ENCODE peak calls at places on chromosomes 2 and 18, in eight cellular contexts. One of them, this sample, is unnamed.

GRCh38 chr2:73877071-73877802 is 15.6 kb upstream of the ACTG2 start:
- DNase-seq in tibial artery: no peak
- DNase-seq in neural progenitor cell: no peak
- DNase-seq in PC-9: no peak
- DNase-seq in left lung: no peak
- DNase-seq in heart right ventricle: no peak
- DNase-seq in fibroblast of lung: no peak
- DNase-seq in ascending aorta: no peak
- DNase-seq in this sample: no peak

GRCh38 chr2:85756195-85756594 is 2.4 kb downstream of the ATOH8 start:
- DNase-seq in tibial artery: peak; percentile 65
- DNase-seq in neural progenitor cell: no peak
- DNase-seq in PC-9: no peak
- DNase-seq in left lung: no peak
- DNase-seq in heart right ventricle: no peak
- DNase-seq in fibroblast of lung: no peak
- DNase-seq in ascending aorta: no peak
- DNase-seq in this sample: no peak

GRCh38 chr18:79849328-79850207 is 51.8 kb downstream of the KCNG2 start:
- DNase-seq in tibial artery: peak; percentile 42
- DNase-seq in neural progenitor cell: no peak
- DNase-seq in PC-9: no peak
- DNase-seq in left lung: no peak
- DNase-seq in heart right ventricle: no peak
- DNase-seq in fibroblast of lung: no peak
- DNase-seq in ascending aorta: no peak
- DNase-seq in this sample: no peak

GRCh38 chr2:23502096-23502495 is 117.1 kb downstream of the KLHL29 start:
- DNase-seq in tibial artery: no peak
- DNase-seq in neural progenitor cell: no peak
- DNase-seq in PC-9: no peak
- DNase-seq in left lung: no peak
- DNase-seq in heart right ventricle: no peak
- DNase-seq in fibroblast of lung: no peak
- DNase-seq in ascending aorta: no peak
- DNase-seq in this sample: no peak

GRCh38 chr2:226622484-226622883 is 177.1 kb downstream of the IRS1 start:
- DNase-seq in tibial artery: no peak
- DNase-seq in neural progenitor cell: no peak
- DNase-seq in PC-9: no peak
- DNase-seq in left lung: no peak
- DNase-seq in heart right ventricle: no peak
- DNase-seq in fibroblast of lung: no peak
- DNase-seq in ascending aorta: no peak
- DNase-seq in this sample: no peak

GRCh38 chr2:186503827-186504606 is 18.0 kb downstream of the ZC3H15 start:
- DNase-seq in tibial artery: no peak
- DNase-seq in neural progenitor cell: peak; percentile 13
- DNase-seq in PC-9: no peak
- DNase-seq in left lung: no peak
- DNase-seq in heart right ventricle: no peak
- DNase-seq in fibroblast of lung: peak; percentile 63
- DNase-seq in ascending aorta: no peak
- DNase-seq in this sample: no peak

GRCh38 chr2:208939852-208940251 is 484.0 kb upstream of the MAP2 start:
- DNase-seq in tibial artery: no peak
- DNase-seq in neural progenitor cell: no peak
- DNase-seq in PC-9: no peak
- DNase-seq in left lung: no peak
- DNase-seq in heart right ventricle: no peak
- DNase-seq in fibroblast of lung: no peak
- DNase-seq in ascending aorta: no peak
- DNase-seq in this sample: no peak

GRCh38 chr2:235059161-235059560 is 107.3 kb downstream of the SH3BP4 start:
- DNase-seq in tibial artery: no peak
- DNase-seq in neural progenitor cell: no peak
- DNase-seq in PC-9: no peak
- DNase-seq in left lung: no peak
- DNase-seq in heart right ventricle: no peak
- DNase-seq in fibroblast of lung: no peak
- DNase-seq in ascending aorta: no peak
- DNase-seq in this sample: no peak

GRCh38 chr2:10536569-10537133 is 88.5 kb upstream of the ODC1 start:
- DNase-seq in tibial artery: no peak
- DNase-seq in neural progenitor cell: no peak
- DNase-seq in PC-9: no peak
- DNase-seq in left lung: no peak
- DNase-seq in heart right ventricle: no peak
- DNase-seq in fibroblast of lung: no peak
- DNase-seq in ascending aorta: no peak
- DNase-seq in this sample: no peak

DNA sequence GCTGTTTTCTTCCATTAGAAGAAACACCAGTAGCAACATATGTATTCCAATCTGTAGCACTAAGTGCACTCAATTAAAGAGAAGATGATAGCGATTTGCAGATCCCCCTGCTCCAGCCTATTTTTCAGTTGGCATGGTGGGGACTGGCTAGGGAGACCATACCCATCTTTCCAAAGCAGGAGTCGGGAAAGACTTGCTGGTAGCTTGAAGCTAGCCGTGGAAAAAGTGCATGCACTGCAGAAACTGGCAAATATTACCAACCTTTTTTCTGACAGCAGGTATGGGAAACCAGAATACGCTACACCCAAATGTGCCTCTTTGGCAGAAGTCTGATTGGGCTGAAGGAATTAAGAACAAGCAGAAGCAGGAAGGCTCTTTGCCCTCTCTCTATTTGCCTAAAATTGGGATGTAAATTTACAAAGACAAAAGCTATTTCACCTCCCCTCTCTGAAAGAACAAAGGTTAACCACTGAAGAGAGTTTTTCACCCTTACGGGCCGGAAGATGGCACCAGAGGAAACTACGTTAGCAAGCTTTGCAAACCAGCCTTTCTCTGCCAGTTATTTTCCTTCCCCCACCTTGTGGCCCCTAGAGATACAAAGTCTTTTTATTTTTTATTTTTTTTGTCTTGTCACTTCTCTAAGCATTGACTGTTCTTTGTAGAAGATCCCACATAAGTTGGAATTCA is 273.1 kb downstream of the DLGAP1 start:
- DNase-seq in tibial artery: no peak
- DNase-seq in neural progenitor cell: peak; percentile 53
- DNase-seq in PC-9: no peak
- DNase-seq in left lung: no peak
- DNase-seq in heart right ventricle: no peak
- DNase-seq in fibroblast of lung: no peak
- DNase-seq in ascending aorta: no peak
- DNase-seq in this sample: no peak
- TF ChIP-seq CTCF in tibial artery: no peak
- TF ChIP-seq CTCF in neural progenitor cell: peak; percentile 57
- TF ChIP-seq CTCF in PC-9: no peak
- TF ChIP-seq CTCF in left lung: no peak
- TF ChIP-seq CTCF in heart right ventricle: no peak
- TF ChIP-seq CTCF in fibroblast of lung: no peak
- TF ChIP-seq CTCF in ascending aorta: no peak
- TF ChIP-seq CTCF in this sample: no peak

GRCh38 chr2:18975506-18975905 is 382.9 kb downstream of the OSR1 start:
- DNase-seq in tibial artery: no peak
- DNase-seq in neural progenitor cell: no peak
- DNase-seq in PC-9: no peak
- DNase-seq in left lung: no peak
- DNase-seq in heart right ventricle: no peak
- DNase-seq in fibroblast of lung: no peak
- DNase-seq in ascending aorta: no peak
- DNase-seq in this sample: no peak
- H3K27ac ChIP-seq in tibial artery: peak overlapping the region; percentile 58
- H3K27ac ChIP-seq in neural progenitor cell: no peak overlapping the region
- H3K27ac ChIP-seq in PC-9: no peak overlapping the region
- H3K27ac ChIP-seq in left lung: no peak overlapping the region
- H3K27ac ChIP-seq in heart right ventricle: peak overlapping the region; percentile 60
- H3K27ac ChIP-seq in fibroblast of lung: peak overlapping the region; percentile 80
- H3K27ac ChIP-seq in ascending aorta: peak overlapping the region; percentile 74
- H3K27ac ChIP-seq in this sample: no peak overlapping the region

GRCh38 chr2:96142217-96143113 is 2.8 kb downstream of the DUSP2 start:
- DNase-seq in tibial artery: no peak
- DNase-seq in neural progenitor cell: no peak
- DNase-seq in PC-9: no peak
- DNase-seq in left lung: no peak
- DNase-seq in heart right ventricle: peak; percentile 8
- DNase-seq in fibroblast of lung: no peak
- DNase-seq in ascending aorta: no peak
- DNase-seq in this sample: no peak
- TF ChIP-seq CTCF in tibial artery: no peak
- TF ChIP-seq CTCF in neural progenitor cell: no peak
- TF ChIP-seq CTCF in PC-9: no peak
- TF ChIP-seq CTCF in left lung: no peak
- TF ChIP-seq CTCF in heart right ventricle: no peak
- TF ChIP-seq CTCF in fibroblast of lung: no peak
- TF ChIP-seq CTCF in ascending aorta: no peak
- TF ChIP-seq CTCF in this sample: no peak

GRCh38 chr2:134231296-134231964 is 22.4 kb upstream of the MGAT5 start:
- DNase-seq in tibial artery: no peak
- DNase-seq in neural progenitor cell: no peak
- DNase-seq in PC-9: no peak
- DNase-seq in left lung: no peak
- DNase-seq in heart right ventricle: no peak
- DNase-seq in fibroblast of lung: no peak
- DNase-seq in ascending aorta: no peak
- DNase-seq in this sample: no peak

GRCh38 chr2:134231965-134232340 is 21.9 kb upstream of the MGAT5 start:
- DNase-seq in tibial artery: no peak
- DNase-seq in neural progenitor cell: no peak
- DNase-seq in PC-9: no peak
- DNase-seq in left lung: no peak
- DNase-seq in heart right ventricle: no peak
- DNase-seq in fibroblast of lung: no peak
- DNase-seq in ascending aorta: no peak
- DNase-seq in this sample: no peak

GRCh38 chr2:134233733-134234135 is 20.1 kb upstream of the MGAT5 start:
- DNase-seq in tibial artery: no peak
- DNase-seq in neural progenitor cell: no peak
- DNase-seq in PC-9: no peak
- DNase-seq in left lung: no peak
- DNase-seq in heart right ventricle: no peak
- DNase-seq in fibroblast of lung: no peak
- DNase-seq in ascending aorta: no peak
- DNase-seq in this sample: no peak

GRCh38 chr2:134232868-134233732 is 20.8 kb upstream of the MGAT5 start:
- DNase-seq in tibial artery: no peak
- DNase-seq in neural progenitor cell: no peak
- DNase-seq in PC-9: no peak
- DNase-seq in left lung: no peak
- DNase-seq in heart right ventricle: no peak
- DNase-seq in fibroblast of lung: no peak
- DNase-seq in ascending aorta: no peak
- DNase-seq in this sample: no peak

DNA sequence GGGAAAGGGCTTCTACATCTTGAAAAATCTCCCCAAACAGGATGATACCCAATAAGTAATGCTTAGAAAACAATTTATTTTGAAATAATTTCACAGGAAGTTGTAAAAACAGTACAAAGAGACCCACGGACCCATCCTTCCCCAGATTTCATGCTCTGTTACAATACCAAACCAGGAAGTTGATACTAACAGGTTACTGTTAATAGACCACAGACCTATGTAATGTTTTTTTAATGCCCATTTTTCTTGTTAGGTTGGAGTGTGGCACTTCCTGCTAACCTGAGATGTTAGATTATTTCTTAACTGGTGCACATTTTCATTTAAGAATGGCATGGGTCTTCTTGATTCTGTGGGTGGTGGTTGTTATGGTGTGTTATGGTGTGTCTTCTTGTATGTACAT is 21.4 kb upstream of the MGAT5 start:
- DNase-seq in tibial artery: no peak
- DNase-seq in neural progenitor cell: no peak
- DNase-seq in PC-9: no peak
- DNase-seq in left lung: no peak
- DNase-seq in heart right ventricle: no peak
- DNase-seq in fibroblast of lung: no peak
- DNase-seq in ascending aorta: no peak
- DNase-seq in this sample: no peak
- H3K27ac ChIP-seq in tibial artery: no peak overlapping the region
- H3K27ac ChIP-seq in neural progenitor cell: no peak overlapping the region
- H3K27ac ChIP-seq in PC-9: peak overlapping the region; percentile 54
- H3K27ac ChIP-seq in left lung: peak overlapping the region; percentile 67
- H3K27ac ChIP-seq in heart right ventricle: no peak overlapping the region
- H3K27ac ChIP-seq in fibroblast of lung: no peak overlapping the region
- H3K27ac ChIP-seq in ascending aorta: no peak overlapping the region
- H3K27ac ChIP-seq in this sample: peak overlapping the region; percentile 62

DNA sequence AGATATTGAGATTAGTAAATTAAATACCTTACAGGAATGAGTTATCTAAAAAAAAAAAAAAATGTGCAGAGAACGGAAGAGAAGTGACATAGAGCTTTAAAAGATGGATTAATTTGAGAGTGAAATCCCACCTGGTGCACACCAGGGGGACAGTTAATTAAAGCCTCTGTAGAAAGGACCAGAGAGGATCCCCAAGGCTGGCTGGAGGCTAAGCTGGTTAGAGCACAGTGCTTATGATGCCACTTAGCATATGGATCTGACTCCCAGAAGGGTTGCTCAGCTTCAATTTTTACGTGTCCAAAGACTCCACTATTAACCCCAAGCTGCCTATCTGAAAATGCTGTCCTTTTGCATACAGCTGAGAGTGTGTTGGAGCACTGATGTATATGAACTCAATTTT is 15.0 kb upstream of the SLC8A1 start:
- DNase-seq in tibial artery: no peak
- DNase-seq in neural progenitor cell: peak; percentile 16
- DNase-seq in PC-9: no peak
- DNase-seq in left lung: no peak
- DNase-seq in heart right ventricle: no peak
- DNase-seq in fibroblast of lung: no peak
- DNase-seq in ascending aorta: no peak
- DNase-seq in this sample: no peak
- TF ChIP-seq CTCF in tibial artery: no peak
- TF ChIP-seq CTCF in neural progenitor cell: no peak
- TF ChIP-seq CTCF in PC-9: no peak
- TF ChIP-seq CTCF in left lung: no peak
- TF ChIP-seq CTCF in heart right ventricle: no peak
- TF ChIP-seq CTCF in fibroblast of lung: no peak
- TF ChIP-seq CTCF in ascending aorta: no peak
- TF ChIP-seq CTCF in this sample: no peak

DNA sequence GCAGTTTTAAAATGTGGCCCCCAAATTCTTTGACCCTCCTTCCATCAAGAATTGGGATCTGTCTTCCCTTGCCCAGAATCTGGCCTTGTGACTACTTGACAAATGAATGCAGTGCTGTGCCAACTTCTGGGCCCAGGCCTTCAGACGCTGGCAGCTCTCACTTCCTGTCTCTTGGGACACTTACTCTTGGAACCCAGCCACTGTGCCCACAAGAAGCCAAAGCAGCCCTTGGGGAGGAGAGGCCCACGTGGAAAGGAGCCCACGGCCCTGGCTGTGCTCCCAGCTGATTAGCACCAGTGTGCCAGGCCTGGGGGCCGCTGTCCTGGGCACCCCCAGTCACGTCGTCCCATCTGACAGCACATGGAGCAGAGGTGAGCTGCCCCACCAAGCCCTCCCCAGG is 56.6 kb downstream of the RPL37A start:
- DNase-seq in tibial artery: peak; percentile 93
- DNase-seq in neural progenitor cell: no peak
- DNase-seq in PC-9: peak; percentile 31
- DNase-seq in left lung: peak; percentile 73
- DNase-seq in heart right ventricle: peak; percentile 72
- DNase-seq in fibroblast of lung: peak; percentile 41
- DNase-seq in ascending aorta: peak; percentile 72
- DNase-seq in this sample: no peak
- H3K27ac ChIP-seq in tibial artery: peak overlapping the region; percentile 71
- H3K27ac ChIP-seq in neural progenitor cell: no peak overlapping the region
- H3K27ac ChIP-seq in PC-9: no peak overlapping the region
- H3K27ac ChIP-seq in left lung: no peak overlapping the region
- H3K27ac ChIP-seq in heart right ventricle: peak overlapping the region; percentile 31
- H3K27ac ChIP-seq in fibroblast of lung: no peak overlapping the region
- H3K27ac ChIP-seq in ascending aorta: peak overlapping the region; percentile 85
- H3K27ac ChIP-seq in this sample: no peak overlapping the region